ENCODE peak calls at places on chromosome 18, in seven cellular contexts. J is activated B cell treated with CpG ODN at 0.5 μM for 24 hours, I is Calu3, W is nephron progenitor cell, A is heart left ventricle, L is uterus, E is GM10248. X is an unnamed sample.
A peak's percentile ranks its signal among the peaks of the same experiment; 100 is the strongest.

GRCh38 chr18:62426191-62426488 is 96.7 kb upstream of the ZCCHC2 start:
- DNase-seq in W (no peak), J (no peak), L (no peak), I (no peak), A (no peak), E (no peak), X (no peak)

GRCh38 chr18:23077493-23078256 is 57.6 kb upstream of the CABLES1 start:
- DNase-seq in E (no peak), A (no peak), W (no peak), L (no peak), J (no peak), I (peak; percentile 61), X (no peak)

GRCh38 chr18:666628-667027 is 9.2 kb downstream of the TYMS start:
- DNase-seq in I (no peak), L (no peak), A (no peak), W (no peak), E (no peak), J (no peak), X (no peak)

GRCh38 chr18:23270999-23271680 is 135.9 kb downstream of the CABLES1 start:
- DNase-seq in E (no peak), I (no peak), W (no peak), A (no peak), J (no peak), L (no peak), X (no peak)

GRCh38 chr18:41126541-41127235 is 828.3 kb upstream of the PIK3C3 start:
- DNase-seq in E (no peak), A (no peak), J (no peak), I (no peak), L (no peak), W (no peak), X (no peak)

GRCh38 chr18:22675006-22675405 is 257.3 kb upstream of the CTAGE1 start:
- DNase-seq in J (no peak), W (no peak), I (no peak), A (no peak), L (no peak), E (no peak), X (no peak)

GRCh38 chr18:32683044-32683443 is 89.8 kb downstream of the KLHL14 start:
- DNase-seq in J (no peak), L (no peak), E (no peak), A (no peak), W (no peak), I (no peak), X (no peak)

GRCh38 chr18:28151434-28151833 is 25.5 kb downstream of the CDH2 start:
- DNase-seq in I (no peak), L (no peak), A (no peak), W (no peak), E (no peak), J (no peak), X (no peak)

GRCh38 chr18:72376256-72376655 is 167.9 kb downstream of the CBLN2 start:
- DNase-seq in I (no peak), E (no peak), A (no peak), L (no peak), W (no peak), J (no peak), X (no peak)

GRCh38 chr18:59155140-59155539 is 15.5 kb downstream of the SEC11C start:
- DNase-seq in I (no peak), E (no peak), A (no peak), W (no peak), J (no peak), L (no peak), X (no peak)

GRCh38 chr18:9619990-9620389 is 5.6 kb upstream of the PPP4R1 start:
- DNase-seq in E (no peak), I (no peak), W (no peak), A (no peak), J (no peak), L (no peak), X (no peak)

GRCh38 chr18:9233771-9234440 is 97.3 kb downstream of the ANKRD12 start:
- DNase-seq in W (no peak), A (no peak), I (no peak), E (no peak), J (no peak), L (no peak), X (no peak)

GRCh38 chr18:43671431-43671830 is 394.1 kb upstream of the SYT4 start:
- DNase-seq in E (no peak), I (no peak), L (no peak), A (no peak), W (no peak), J (no peak), X (no peak)

GRCh38 chr18:48719388-48719787 is 180.6 kb downstream of the CTIF start:
- DNase-seq in L (no peak), I (no peak), E (no peak), A (no peak), J (no peak), W (no peak), X (no peak)

GRCh38 chr18:59269563-59270214 is 3.6 kb downstream of the RAX start:
- DNase-seq in L (no peak), J (no peak), E (no peak), W (no peak), I (no peak), A (no peak), X (no peak)

GRCh38 chr18:74290831-74291770 is 662 bp downstream of the CYB5A start:
- DNase-seq in A (no peak), L (peak; percentile 37), W (peak; percentile 50), I (peak; percentile 74), E (peak; percentile 21), J (no peak), X (no peak)

GRCh38 chr18:23671564-23671963 is 8.9 kb upstream of the ANKRD29 start:
- DNase-seq in W (no peak), E (no peak), L (no peak), I (no peak), J (no peak), A (peak; percentile 63), X (no peak)

GRCh38 chr18:24679062-24679461 is 218.6 kb downstream of the HRH4 start:
- DNase-seq in W (no peak), A (no peak), L (no peak), I (no peak), E (no peak), J (no peak), X (no peak)

GRCh38 chr18:48412339-48412929 is 3.3 kb upstream of the ZBTB7C start:
- DNase-seq in L (no peak), A (no peak), I (peak; percentile 45), E (peak; percentile 34), J (no peak), W (peak; percentile 44), X (no peak)

GRCh38 chr18:44093253-44093652 is 587.4 kb upstream of the SETBP1 start:
- DNase-seq in A (no peak), J (no peak), L (no peak), E (no peak), I (no peak), W (no peak), X (no peak)

GRCh38 chr18:62018761-62019041 is 125.9 kb upstream of the RNF152 start:
- DNase-seq in I (no peak), W (no peak), E (no peak), A (no peak), J (no peak), L (no peak), X (no peak)

GRCh38 chr18:53909668-53910067 is 314.8 kb downstream of the MBD2 start:
- DNase-seq in A (no peak), W (no peak), L (no peak), I (peak; percentile 34), E (no peak), J (no peak), X (no peak)

DNA sequence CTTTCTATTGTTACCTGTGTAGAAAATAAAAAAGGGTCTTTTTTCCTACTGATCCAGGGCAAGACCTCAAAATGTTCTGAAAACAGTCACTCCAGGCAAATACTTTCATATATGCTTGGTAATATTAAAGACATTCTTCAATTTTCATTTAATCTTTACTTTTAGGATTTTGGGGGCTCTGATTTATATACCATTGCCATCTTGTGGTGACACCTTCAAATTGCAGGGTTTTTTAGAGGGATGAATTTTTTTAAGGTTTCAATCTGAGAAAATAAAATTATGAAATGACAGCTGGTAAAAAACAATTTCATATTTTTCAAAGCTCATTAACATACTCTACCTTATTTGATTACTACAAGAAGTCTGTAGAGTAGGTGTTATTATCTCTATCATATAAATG is 26.8 kb downstream of the MAPK4 start:
- DNase-seq in W (no peak), L (no peak), E (no peak), I (no peak), A (no peak), J (no peak), X (no peak)
- TF ChIP-seq CTCF in W (peak; percentile 19), L (no peak), E (no peak), I (no peak), A (no peak), J (no peak), X (no peak)

DNA sequence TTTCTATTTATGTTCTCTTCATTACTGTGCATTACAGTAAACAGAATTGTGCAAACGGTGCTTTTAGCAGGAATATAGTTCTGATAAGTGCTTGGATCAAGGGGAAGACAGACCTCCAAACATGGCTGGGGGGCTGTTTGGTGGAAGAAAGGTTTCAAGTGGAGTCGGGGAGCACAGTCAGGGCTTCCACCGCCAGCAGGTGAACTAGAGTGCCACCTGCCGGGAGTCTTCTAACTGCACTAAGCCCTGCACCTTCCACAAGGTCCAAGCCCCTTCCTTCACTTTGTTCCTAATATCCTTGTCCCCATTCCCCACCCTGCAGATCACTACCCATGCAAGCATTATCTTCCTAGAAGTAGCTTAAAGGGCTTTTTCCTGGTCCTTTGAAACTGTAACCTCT is 11.1 kb downstream of the ONECUT2 start:
- DNase-seq in A (no peak), J (no peak), E (no peak), W (peak; percentile 43), I (peak; percentile 77), L (no peak), X (no peak)
- TF ChIP-seq CTCF in A (peak; percentile 37), J (no peak), E (peak; percentile 70), W (peak; percentile 47), I (peak; percentile 81), L (no peak), X (no peak)

DNA sequence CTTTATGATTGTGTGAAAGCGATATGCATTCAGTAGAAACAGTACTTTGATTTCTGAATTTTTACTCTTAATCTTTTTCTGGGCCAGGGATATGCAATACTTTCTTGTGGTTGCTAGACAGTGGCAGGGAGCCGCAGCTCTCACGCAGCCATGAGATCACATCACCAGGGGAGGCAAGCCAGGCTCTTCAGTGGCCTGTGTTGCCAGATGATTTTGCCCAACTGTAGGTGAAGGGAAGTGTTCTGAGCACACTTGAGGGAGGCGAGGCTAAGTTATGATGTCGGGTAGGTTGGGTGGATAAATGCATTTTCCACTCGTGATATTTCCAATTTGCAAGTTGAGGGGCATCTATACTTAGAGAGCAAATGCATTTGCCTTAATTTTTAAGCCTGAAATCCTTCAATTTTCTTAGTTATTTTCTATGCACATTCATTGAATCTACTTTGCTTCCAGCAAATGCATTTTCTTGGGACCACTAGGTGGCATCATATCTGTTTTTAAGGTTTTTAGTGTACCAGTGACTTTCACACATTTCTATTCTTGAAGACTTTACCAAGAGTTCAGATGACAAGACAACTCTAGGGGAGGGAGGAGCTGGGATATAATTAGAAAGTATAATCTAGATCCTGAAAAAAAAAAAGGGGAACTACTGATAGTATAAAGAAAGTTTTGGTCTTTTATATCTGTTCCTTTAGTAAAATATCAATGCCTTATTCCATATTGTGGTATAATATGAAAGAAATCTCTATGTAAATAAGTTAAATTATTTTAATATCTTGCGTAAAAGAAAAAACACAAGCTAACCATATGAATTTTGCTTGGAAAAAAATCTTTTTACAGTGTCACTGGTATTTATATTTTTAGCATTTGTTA is 643.3 kb downstream of the SOCS6 start:
- DNase-seq in L (no peak), I (peak; percentile 7), W (no peak), J (no peak), E (peak; percentile 15), A (no peak), X (no peak)
- TF ChIP-seq CTCF in L (no peak), I (peak; percentile 49), W (peak; percentile 57), J (no peak), E (peak; percentile 49), A (peak; percentile 40), X (no peak)

GRCh38 chr18:70288851-70289328 is at the start of gene SOCS6:
- DNase-seq in I (peak; percentile 71), L (peak; percentile 51), J (peak; percentile 29), A (peak; percentile 72), E (peak; percentile 79), W (peak; percentile 79), X (peak; percentile 59)
- TF ChIP-seq CTCF in I (no peak), L (no peak), J (no peak), A (no peak), E (no peak), W (no peak), X (no peak)